ENCODE peak calls at places on chromosomes 1 and 21, in four cellular contexts. I, Q, Z and D are unnamed samples.

GRCh38 chr1:183370399-183371058 is 47.7 kb downstream of the NMNAT2 start:
- DNase-seq in I (no peak), Q (no peak), Z (no peak), D (no peak)

GRCh38 chr1:183841550-183841949 is 36.6 kb downstream of the RGL1 start:
- DNase-seq in I (no peak), Q (no peak), Z (peak; percentile 62), D (no peak)

GRCh38 chr1:220905650-220906560 is 26.7 kb downstream of the HLX start:
- DNase-seq in Z (no peak), Q (no peak), I (no peak), D (peak; percentile 19)

GRCh38 chr1:154819628-154820590 is 50.2 kb downstream of the KCNN3 start:
- DNase-seq in I (peak; percentile 64), Q (peak; percentile 65), Z (no peak), D (peak; percentile 13)

GRCh38 chr1:108595510-108595909 is 35.6 kb downstream of the EEIG2 start:
- DNase-seq in Q (no peak), I (no peak), Z (no peak), D (no peak)

GRCh38 chr21:45860493-45861155 is 120.9 kb upstream of the COL6A1 start:
- DNase-seq in Z (no peak), I (no peak), Q (peak; percentile 33), D (no peak)

GRCh38 chr1:3645666-3646355 is 4.1 kb downstream of the WRAP73 start:
- DNase-seq in Z (no peak), Q (no peak), I (no peak), D (no peak)

GRCh38 chr1:206895320-206895719 is 1.9 kb upstream of the IL24 start:
- DNase-seq in I (no peak), Q (no peak), Z (no peak), D (no peak)

GRCh38 chr1:2049517-2050481 is at the start of gene PRKCZ:
- DNase-seq in Z (peak; percentile 28), Q (peak; percentile 97), I (peak; percentile 76), D (peak; percentile 87)

GRCh38 chr1:19630720-19631119 is 13.4 kb upstream of the NBL1 start:
- DNase-seq in Q (no peak), Z (no peak), I (no peak), D (no peak)

GRCh38 chr21:41726058-41726558 is 40.7 kb downstream of the RIPK4 start:
- DNase-seq in Z (no peak), I (no peak), Q (peak; percentile 63), D (no peak)

GRCh38 chr1:8047112-8047511 is 21.0 kb upstream of the ERRFI1 start:
- DNase-seq in Z (no peak), Q (no peak), I (no peak), D (no peak)

GRCh38 chr1:154628122-154628405 is 20.1 kb upstream of the ADAR start:
- DNase-seq in Q (no peak), I (no peak), Z (no peak), D (no peak)

GRCh38 chr1:153364181-153364580 is 6.5 kb downstream of the S100A9 start:
- DNase-seq in I (no peak), Q (no peak), Z (no peak), D (no peak)

GRCh38 chr1:63547621-63548294 is 24.4 kb downstream of the EFCAB7 start:
- DNase-seq in Q (no peak), Z (no peak), I (no peak), D (no peak)

GRCh38 chr1:104797982-104798381 is 1048.3 kb downstream of the AMY1C start:
- DNase-seq in I (no peak), Z (no peak), Q (no peak), D (no peak)

GRCh38 chr1:22388666-22389455 is 62.8 kb upstream of the ZBTB40 start:
- DNase-seq in I (no peak), Q (no peak), Z (no peak), D (no peak)

GRCh38 chr1:23590058-23590783 is 30.9 kb upstream of the ID3 start:
- DNase-seq in I (peak; percentile 39), Q (no peak), Z (no peak), D (no peak)
- TF ChIP-seq CBX5 in I (no peak), Q (no peak), Z (no peak), D (no peak)

GRCh38 chr1:109716570-109717090 is 4.6 kb downstream of the GSTM5 start:
- DNase-seq in I (no peak), Q (no peak), Z (no peak), D (no peak)
- TF ChIP-seq CBX5 in I (no peak), Q (no peak), Z (no peak), D (no peak)

GRCh38 chr1:228009116-228009827 is 2.5 kb downstream of the WNT3A start:
- DNase-seq in Z (no peak), Q (no peak), I (no peak), D (no peak)

GRCh38 chr1:228008391-228009115 is 1.8 kb downstream of the WNT3A start:
- DNase-seq in Z (no peak), Q (no peak), I (no peak), D (no peak)

GRCh38 chr1:228007054-228007800 is 429 bp downstream of the WNT3A start:
- DNase-seq in Q (no peak), Z (no peak), I (no peak), D (no peak)

GRCh38 chr1:228006793-228007053 is at the start of gene WNT3A:
- DNase-seq in Z (no peak), Q (no peak), I (peak; percentile 84), D (no peak)

GRCh38 chr1:228007801-228008341 is 1.1 kb downstream of the WNT3A start:
- DNase-seq in I (no peak), Q (no peak), Z (no peak), D (no peak)
- TF ChIP-seq CBX5 in I (no peak), Q (no peak), Z (no peak), D (no peak)

GRCh38 chr1:31703431-31704260 is at the start of gene COL16A1:
- DNase-seq in Q (peak; percentile 83), I (peak; percentile 54), Z (no peak), D (no peak)

GRCh38 chr1:31704261-31705079 is 653 bp upstream of the COL16A1 start:
- DNase-seq in I (no peak), Q (peak; percentile 62), Z (no peak), D (peak; percentile 73)

GRCh38 chr1:31706384-31707058 is 2.7 kb upstream of the COL16A1 start:
- DNase-seq in Q (no peak), Z (no peak), I (no peak), D (no peak)

GRCh38 chr1:31702836-31703404 is 897 bp downstream of the COL16A1 start:
- DNase-seq in I (no peak), Q (no peak), Z (no peak), D (no peak)

GRCh38 chr1:31705080-31705866 is 1.5 kb upstream of the COL16A1 start:
- DNase-seq in Q (peak; percentile 80), Z (no peak), I (peak; percentile 94), D (peak; percentile 68)
- TF ChIP-seq CBX5 in Q (no peak), Z (no peak), I (no peak), D (no peak)

GRCh38 chr1:25504706-25505560 is 38.5 kb upstream of the LDLRAP1 start:
- DNase-seq in Z (no peak), I (no peak), Q (peak; percentile 45), D (no peak)
- TF ChIP-seq CBX5 in Z (no peak), I (no peak), Q (no peak), D (no peak)

DNA sequence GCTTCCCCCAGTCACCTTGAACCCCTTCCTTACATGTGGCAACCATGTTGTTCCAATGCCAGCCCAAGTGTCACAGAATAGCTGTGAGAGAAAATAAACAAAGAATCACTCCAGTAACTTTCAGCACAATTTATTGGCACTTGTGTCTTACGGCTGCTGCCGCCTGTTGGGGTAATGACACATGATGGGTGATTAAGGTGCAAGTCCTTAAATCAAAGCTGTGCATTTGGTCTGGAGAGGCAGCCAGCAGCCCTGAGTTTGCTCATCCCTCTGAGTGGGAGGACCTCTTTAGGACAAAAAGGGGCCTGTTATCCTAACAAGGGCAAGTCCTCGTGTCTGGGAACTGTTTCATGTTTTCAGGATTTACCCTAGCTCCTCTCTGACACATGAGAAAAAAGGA is 377.8 kb downstream of the PCP4 start:
- DNase-seq in Z (no peak), I (no peak), Q (no peak), D (no peak)
- TF ChIP-seq CBX5 in Z (no peak), I (no peak), Q (no peak), D (no peak)

GRCh38 chr1:10001016-10001665 is 4.1 kb downstream of the RBP7 start:
- DNase-seq in I (no peak), Q (no peak), Z (no peak), D (no peak)
- TF ChIP-seq CBX5 in I (no peak), Q (no peak), Z (no peak), D (no peak)

GRCh38 chr1:210855440-210855839 is 278.5 kb downstream of the KCNH1 start:
- DNase-seq in I (no peak), Q (no peak), Z (no peak), D (no peak)
- TF ChIP-seq CBX5 in I (no peak), Q (no peak), Z (no peak), D (no peak)

GRCh38 chr1:53697671-53698380 is 41.1 kb downstream of the GLIS1 start:
- DNase-seq in Q (no peak), I (no peak), Z (no peak), D (no peak)
- TF ChIP-seq CBX5 in Q (no peak), I (no peak), Z (no peak), D (no peak)